ENCODE peak calls at places on chromosomes 5 and 9, in seven cellular contexts. E is GM23338, M is GM12891, O is sigmoid colon, Q is transverse colon, R is HL-60, F is HepG2. W is an unnamed sample.

GRCh38 chr9:108710424-108710823 is 145.4 kb downstream of the ACTL7B start:
- DNase-seq in E (no peak), M (no peak), O (no peak), Q (no peak), R (no peak), F (no peak), W (no peak)

GRCh38 chr5:36363101-36363500 is 61.4 kb upstream of the RANBP3L start:
- DNase-seq in E (peak; percentile 62), M (no peak), O (no peak), Q (no peak), R (no peak), F (no peak), W (no peak)

GRCh38 chr5:42810905-42811590 is 644 bp downstream of the SELENOP start:
- DNase-seq in E (no peak), M (no peak), O (no peak), Q (no peak), R (no peak), F (no peak), W (no peak)

GRCh38 chr9:38417003-38417965 is 7.0 kb downstream of the IGFBPL1 start:
- DNase-seq in E (peak; percentile 89), M (no peak), O (peak; percentile 24), Q (peak; percentile 35), R (no peak), F (peak; percentile 38), W (no peak)

GRCh38 chr5:97118623-97119022 is 23.8 kb downstream of the LIX1 start:
- DNase-seq in E (no peak), M (no peak), O (no peak), Q (no peak), R (no peak), F (no peak), W (no peak)

GRCh38 chr9:34948438-34948837 is 9.6 kb upstream of the PHF24 start:
- DNase-seq in E (no peak), M (no peak), O (no peak), Q (no peak), R (no peak), F (no peak), W (no peak)

GRCh38 chr5:179221877-179222220 is 123.4 kb downstream of the ADAMTS2 start:
- DNase-seq in E (no peak), M (no peak), O (no peak), Q (no peak), R (no peak), F (no peak), W (no peak)

GRCh38 chr5:128350705-128351104 is 187.3 kb downstream of the FBN2 start:
- DNase-seq in E (peak; percentile 10), M (no peak), O (no peak), Q (no peak), R (no peak), F (no peak), W (no peak)

GRCh38 chr9:33106827-33107621 is 30.6 kb upstream of the SMU1 start:
- DNase-seq in E (peak; percentile 46), M (no peak), O (peak; percentile 76), Q (no peak), R (no peak), F (no peak), W (no peak)

GRCh38 chr9:110064721-110065252 is 143.2 kb downstream of the C9orf152 start:
- DNase-seq in E (no peak), M (no peak), O (no peak), Q (no peak), R (no peak), F (no peak), W (no peak)

GRCh38 chr5:56507348-56507930 is 274.3 kb upstream of the ANKRD55 start:
- DNase-seq in E (no peak), M (no peak), O (no peak), Q (peak; percentile 17), R (no peak), F (peak; percentile 80), W (no peak)

GRCh38 chr9:122912964-122913673 is at the start of gene ZBTB6:
- DNase-seq in E (peak; percentile 93), M (peak; percentile 61), O (peak; percentile 87), Q (peak; percentile 80), R (peak; percentile 72), F (peak; percentile 83), W (peak; percentile 67)

GRCh38 chr5:169861934-169862333 is 118.4 kb downstream of the INSYN2B start:
- DNase-seq in E (no peak), M (no peak), O (no peak), Q (no peak), R (no peak), F (no peak), W (no peak)

GRCh38 chr5:82641362-82641988 is 363.3 kb upstream of the RPS23 start:
- DNase-seq in E (peak; percentile 70), M (peak; percentile 7), O (peak; percentile 81), Q (peak; percentile 74), R (peak; percentile 45), F (peak; percentile 82), W (peak; percentile 7)

GRCh38 chr5:8845316-8845715 is 700.6 kb downstream of the SEMA5A start:
- DNase-seq in E (no peak), M (no peak), O (no peak), Q (no peak), R (no peak), F (no peak), W (no peak)

GRCh38 chr9:125894566-125894965 is 147.4 kb downstream of the PBX3 start:
- DNase-seq in E (no peak), M (no peak), O (no peak), Q (no peak), R (no peak), F (no peak), W (no peak)

GRCh38 chr5:37132646-37133045 is 116.5 kb downstream of the CPLANE1 start:
- DNase-seq in E (no peak), M (no peak), O (no peak), Q (no peak), R (no peak), F (no peak), W (no peak)

GRCh38 chr5:141717043-141717442 is 35.0 kb upstream of the ARAP3 start:
- DNase-seq in E (peak; percentile 57), M (no peak), O (no peak), Q (no peak), R (no peak), F (no peak), W (no peak)

GRCh38 chr9:79129865-79130480 is 441.8 kb upstream of the TLE4 start:
- DNase-seq in E (peak; percentile 48), M (no peak), O (no peak), Q (peak; percentile 29), R (peak; percentile 8), F (peak; percentile 1), W (no peak)

GRCh38 chr5:173213236-173213933 is 21.6 kb downstream of the NKX2-5 start:
- DNase-seq in E (no peak), M (no peak), O (no peak), Q (no peak), R (no peak), F (no peak), W (no peak)

GRCh38 chr9:21153688-21154608 is 12.3 kb upstream of the IFNW1 start:
- DNase-seq in E (peak; percentile 71), M (no peak), O (no peak), Q (no peak), R (peak; percentile 8), F (no peak), W (no peak)

GRCh38 chr9:137426018-137426681 is 3.0 kb downstream of the NOXA1 start:
- DNase-seq in E (no peak), M (no peak), O (no peak), Q (no peak), R (no peak), F (no peak), W (no peak)

GRCh38 chr9:137423001-137423809 is at the start of the genes EXD3 and NOXA1:
- DNase-seq in E (peak; percentile 97), M (peak; percentile 97), O (peak; percentile 96), Q (peak; percentile 97), R (peak; percentile 85), F (peak; percentile 81), W (peak; percentile 91)

GRCh38 chr9:137421838-137422667 is 909 bp downstream of the EXD3 start:
- DNase-seq in E (peak; percentile 49), M (no peak), O (peak; percentile 37), Q (no peak), R (no peak), F (no peak), W (no peak)

GRCh38 chr9:137423810-137424291 is 658 bp downstream of the NOXA1 start:
- DNase-seq in E (peak; percentile 34), M (no peak), O (peak; percentile 82), Q (peak; percentile 81), R (peak; percentile 49), F (no peak), W (peak; percentile 16)

GRCh38 chr9:137422668-137423000 is 328 bp downstream of the EXD3 start:
- DNase-seq in E (no peak), M (no peak), O (peak; percentile 69), Q (peak; percentile 46), R (no peak), F (no peak), W (no peak)
- TF ChIP-seq POLR2AphosphoS5 in E (no peak), M (no peak), O (no peak), Q (no peak), R (no peak), F (no peak), W (no peak)

DNA sequence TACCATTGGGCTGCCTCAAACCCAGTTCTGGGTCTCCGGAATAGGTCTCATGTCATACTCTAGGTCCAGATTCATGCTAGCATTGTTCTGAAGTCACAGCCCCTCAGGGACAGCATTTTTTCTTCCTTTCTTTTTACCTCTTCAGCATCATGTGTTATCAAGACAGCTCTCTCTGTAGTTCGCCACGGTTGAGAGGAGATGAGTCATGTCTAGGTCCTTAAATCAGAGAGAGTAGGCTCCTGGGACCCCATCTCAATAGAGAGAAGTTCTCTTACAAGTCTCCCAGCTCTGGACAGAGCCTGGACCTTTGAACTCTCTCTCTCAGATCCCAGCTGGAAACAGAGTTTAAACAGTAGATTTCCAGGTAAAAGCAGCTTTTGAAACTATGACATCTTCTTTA is 332.4 kb upstream of the CD180 start:
- DNase-seq in E (no peak), M (no peak), O (no peak), Q (no peak), R (no peak), F (no peak), W (no peak)
- TF ChIP-seq POLR2AphosphoS5 in E (no peak), M (no peak), O (no peak), Q (no peak), R (no peak), F (no peak), W (no peak)

DNA sequence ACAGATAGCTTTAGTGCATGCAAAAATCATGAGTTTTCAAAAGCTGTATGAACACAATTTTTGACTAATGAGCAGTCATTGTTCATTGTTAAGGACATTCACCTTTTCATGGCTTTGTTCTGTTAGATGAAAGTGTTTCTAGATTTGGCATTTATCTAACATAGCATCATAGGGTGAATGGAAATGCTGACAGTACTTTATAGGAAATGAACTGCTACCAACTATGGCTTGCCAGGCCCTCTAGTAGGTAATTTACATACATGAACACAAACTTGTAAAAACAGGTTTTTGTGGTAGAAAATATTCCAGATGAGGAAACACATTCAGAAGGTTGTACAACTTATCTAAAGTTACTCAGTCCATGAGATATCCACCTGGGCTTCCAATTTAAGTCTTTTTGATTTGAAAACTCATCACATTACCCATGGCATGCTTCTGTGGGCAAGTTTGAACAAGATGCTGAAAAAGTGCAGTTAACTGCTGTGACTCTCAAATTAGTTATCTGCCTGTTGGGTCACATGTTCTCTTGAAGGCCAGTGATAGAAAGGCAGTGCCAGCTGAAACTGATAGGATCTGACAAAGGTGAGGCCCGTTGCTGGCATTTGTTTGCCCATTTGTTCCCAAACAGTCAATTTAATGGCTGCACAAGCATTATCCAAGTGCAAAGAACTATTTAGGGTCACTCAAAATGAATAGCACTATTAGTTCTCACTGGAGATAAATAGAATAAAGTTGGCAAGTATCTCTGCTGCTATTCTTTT is 399.1 kb downstream of the MAN2A1 start:
- DNase-seq in E (no peak), M (no peak), O (no peak), Q (no peak), R (no peak), F (no peak), W (no peak)
- TF ChIP-seq POLR2AphosphoS5 in E (no peak), M (no peak), O (no peak), Q (no peak), R (no peak), F (no peak), W (no peak)

GRCh38 chr5:148390914-148391313 is 7.2 kb downstream of the FBXO38 start:
- DNase-seq in E (no peak), M (no peak), O (no peak), Q (no peak), R (no peak), F (no peak), W (no peak)
- TF ChIP-seq POLR2AphosphoS5 in E (no peak), M (no peak), O (no peak), Q (no peak), R (no peak), F (no peak), W (no peak)